ENCODE peak calls at places on chromosome 15, in seven cellular contexts. One of them, this sample, is unnamed.

GRCh38 chr15:94375997-94376396 is 144.6 kb downstream of the MCTP2 start:
- DNase-seq in activated B cell treated with CpG ODN at 0.5 μM for 24 hours: no peak
- DNase-seq in neural crest cell: no peak
- DNase-seq in cardiac fibroblast: no peak
- DNase-seq in cardiac muscle cell: no peak
- DNase-seq in glutamatergic neuron: no peak
- DNase-seq in left ventricle myocardium inferior: no peak
- DNase-seq in this sample: no peak

GRCh38 chr15:72590427-72590826 is 64.1 kb upstream of the GOLGA6B start:
- DNase-seq in left ventricle myocardium inferior: no peak
- DNase-seq in cardiac muscle cell: no peak
- DNase-seq in activated B cell treated with CpG ODN at 0.5 μM for 24 hours: no peak
- DNase-seq in cardiac fibroblast: no peak
- DNase-seq in neural crest cell: no peak
- DNase-seq in glutamatergic neuron: no peak
- DNase-seq in this sample: no peak

GRCh38 chr15:59501531-59502113 is 63.6 kb downstream of the FAM81A start:
- DNase-seq in left ventricle myocardium inferior: no peak
- DNase-seq in cardiac muscle cell: peak
- DNase-seq in glutamatergic neuron: peak
- DNase-seq in neural crest cell: peak
- DNase-seq in activated B cell treated with CpG ODN at 0.5 μM for 24 hours: no peak
- DNase-seq in cardiac fibroblast: peak
- DNase-seq in this sample: no peak

GRCh38 chr15:42279234-42279723 is 6.0 kb upstream of the TMEM87A start:
- DNase-seq in neural crest cell: no peak
- DNase-seq in glutamatergic neuron: no peak
- DNase-seq in activated B cell treated with CpG ODN at 0.5 μM for 24 hours: no peak
- DNase-seq in left ventricle myocardium inferior: no peak
- DNase-seq in cardiac fibroblast: no peak
- DNase-seq in cardiac muscle cell: peak
- DNase-seq in this sample: no peak

GRCh38 chr15:71294636-71295241 is 179.5 kb downstream of the THSD4 start:
- DNase-seq in neural crest cell: no peak
- DNase-seq in left ventricle myocardium inferior: no peak
- DNase-seq in activated B cell treated with CpG ODN at 0.5 μM for 24 hours: no peak
- DNase-seq in cardiac muscle cell: no peak
- DNase-seq in glutamatergic neuron: no peak
- DNase-seq in cardiac fibroblast: peak
- DNase-seq in this sample: no peak

GRCh38 chr15:88015228-88015860 is 241.2 kb downstream of the NTRK3 start:
- DNase-seq in activated B cell treated with CpG ODN at 0.5 μM for 24 hours: no peak
- DNase-seq in cardiac fibroblast: no peak
- DNase-seq in glutamatergic neuron: no peak
- DNase-seq in cardiac muscle cell: peak
- DNase-seq in neural crest cell: no peak
- DNase-seq in left ventricle myocardium inferior: peak
- DNase-seq in this sample: no peak

GRCh38 chr15:56243117-56243773 is 434 bp downstream of the RFX7 start:
- DNase-seq in left ventricle myocardium inferior: peak
- DNase-seq in glutamatergic neuron: peak
- DNase-seq in activated B cell treated with CpG ODN at 0.5 μM for 24 hours: peak
- DNase-seq in cardiac muscle cell: peak
- DNase-seq in neural crest cell: peak
- DNase-seq in cardiac fibroblast: peak
- DNase-seq in this sample: peak

GRCh38 chr15:31197497-31198414 is 96.2 kb upstream of the TRPM1 start:
- DNase-seq in activated B cell treated with CpG ODN at 0.5 μM for 24 hours: peak
- DNase-seq in left ventricle myocardium inferior: peak
- DNase-seq in cardiac fibroblast: peak
- DNase-seq in neural crest cell: no peak
- DNase-seq in cardiac muscle cell: peak
- DNase-seq in glutamatergic neuron: peak
- DNase-seq in this sample: no peak

GRCh38 chr15:51992953-51993352 is 21.4 kb upstream of the LEO1 start:
- DNase-seq in cardiac muscle cell: no peak
- DNase-seq in left ventricle myocardium inferior: no peak
- DNase-seq in activated B cell treated with CpG ODN at 0.5 μM for 24 hours: no peak
- DNase-seq in neural crest cell: no peak
- DNase-seq in glutamatergic neuron: no peak
- DNase-seq in cardiac fibroblast: peak
- DNase-seq in this sample: no peak

GRCh38 chr15:35495075-35495474 is 50.9 kb downstream of the DPH6 start:
- DNase-seq in left ventricle myocardium inferior: no peak
- DNase-seq in cardiac muscle cell: no peak
- DNase-seq in cardiac fibroblast: peak
- DNase-seq in neural crest cell: no peak
- DNase-seq in activated B cell treated with CpG ODN at 0.5 μM for 24 hours: no peak
- DNase-seq in glutamatergic neuron: no peak
- DNase-seq in this sample: no peak

GRCh38 chr15:61025746-61026256 is 203.3 kb downstream of the RORA start:
- DNase-seq in activated B cell treated with CpG ODN at 0.5 μM for 24 hours: no peak
- DNase-seq in cardiac fibroblast: no peak
- DNase-seq in cardiac muscle cell: no peak
- DNase-seq in neural crest cell: no peak
- DNase-seq in left ventricle myocardium inferior: no peak
- DNase-seq in glutamatergic neuron: no peak
- DNase-seq in this sample: no peak

GRCh38 chr15:52559583-52559982 is 9.2 kb downstream of the ARPP19 start:
- DNase-seq in glutamatergic neuron: no peak
- DNase-seq in cardiac fibroblast: peak
- DNase-seq in left ventricle myocardium inferior: no peak
- DNase-seq in cardiac muscle cell: no peak
- DNase-seq in activated B cell treated with CpG ODN at 0.5 μM for 24 hours: no peak
- DNase-seq in neural crest cell: no peak
- DNase-seq in this sample: no peak

GRCh38 chr15:61421938-61422337 is 192.8 kb upstream of the RORA start:
- DNase-seq in neural crest cell: no peak
- DNase-seq in cardiac fibroblast: no peak
- DNase-seq in activated B cell treated with CpG ODN at 0.5 μM for 24 hours: no peak
- DNase-seq in glutamatergic neuron: no peak
- DNase-seq in left ventricle myocardium inferior: no peak
- DNase-seq in cardiac muscle cell: no peak
- DNase-seq in this sample: no peak

GRCh38 chr15:25176991-25177954 is 222.5 kb downstream of the SNRPN start:
- DNase-seq in glutamatergic neuron: peak
- DNase-seq in cardiac muscle cell: no peak
- DNase-seq in activated B cell treated with CpG ODN at 0.5 μM for 24 hours: peak
- DNase-seq in neural crest cell: no peak
- DNase-seq in left ventricle myocardium inferior: peak
- DNase-seq in cardiac fibroblast: no peak
- DNase-seq in this sample: peak

GRCh38 chr15:67192185-67192584 is 62.3 kb downstream of the AAGAB start:
- DNase-seq in cardiac fibroblast: no peak
- DNase-seq in glutamatergic neuron: no peak
- DNase-seq in neural crest cell: no peak
- DNase-seq in activated B cell treated with CpG ODN at 0.5 μM for 24 hours: no peak
- DNase-seq in cardiac muscle cell: no peak
- DNase-seq in left ventricle myocardium inferior: no peak
- DNase-seq in this sample: no peak

GRCh38 chr15:89559865-89560264 is 15.4 kb upstream of the TICRR start:
- DNase-seq in activated B cell treated with CpG ODN at 0.5 μM for 24 hours: no peak
- DNase-seq in cardiac muscle cell: no peak
- DNase-seq in neural crest cell: no peak
- DNase-seq in cardiac fibroblast: no peak
- DNase-seq in left ventricle myocardium inferior: no peak
- DNase-seq in glutamatergic neuron: no peak
- DNase-seq in this sample: no peak

GRCh38 chr15:100457201-100457600 is 71.5 kb downstream of the CERS3 start:
- DNase-seq in activated B cell treated with CpG ODN at 0.5 μM for 24 hours: no peak
- DNase-seq in cardiac fibroblast: peak
- DNase-seq in left ventricle myocardium inferior: no peak
- DNase-seq in neural crest cell: no peak
- DNase-seq in glutamatergic neuron: no peak
- DNase-seq in cardiac muscle cell: peak
- DNase-seq in this sample: no peak

GRCh38 chr15:32824777-32825176 is 107.0 kb downstream of the GREM1 start:
- DNase-seq in activated B cell treated with CpG ODN at 0.5 μM for 24 hours: no peak
- DNase-seq in left ventricle myocardium inferior: no peak
- DNase-seq in cardiac fibroblast: peak
- DNase-seq in cardiac muscle cell: no peak
- DNase-seq in neural crest cell: no peak
- DNase-seq in glutamatergic neuron: no peak
- DNase-seq in this sample: no peak

GRCh38 chr15:89105147-89105546 is 16.9 kb downstream of the ABHD2 start:
- DNase-seq in neural crest cell: no peak
- DNase-seq in cardiac fibroblast: peak
- DNase-seq in cardiac muscle cell: no peak
- DNase-seq in glutamatergic neuron: no peak
- DNase-seq in left ventricle myocardium inferior: no peak
- DNase-seq in activated B cell treated with CpG ODN at 0.5 μM for 24 hours: no peak
- DNase-seq in this sample: no peak

GRCh38 chr15:34012461-34013028 is 26.5 kb downstream of the AVEN start:
- DNase-seq in left ventricle myocardium inferior: no peak
- DNase-seq in cardiac muscle cell: no peak
- DNase-seq in glutamatergic neuron: no peak
- DNase-seq in activated B cell treated with CpG ODN at 0.5 μM for 24 hours: no peak
- DNase-seq in neural crest cell: no peak
- DNase-seq in cardiac fibroblast: peak
- DNase-seq in this sample: no peak
- TF ChIP-seq CTCF in left ventricle myocardium inferior: no peak
- TF ChIP-seq CTCF in cardiac muscle cell: no peak
- TF ChIP-seq CTCF in glutamatergic neuron: no peak
- TF ChIP-seq CTCF in activated B cell treated with CpG ODN at 0.5 μM for 24 hours: no peak
- TF ChIP-seq CTCF in neural crest cell: no peak
- TF ChIP-seq CTCF in cardiac fibroblast: no peak
- TF ChIP-seq CTCF in this sample: no peak

GRCh38 chr15:69723404-69724097 is 270.9 kb downstream of the RPLP1 start:
- DNase-seq in left ventricle myocardium inferior: peak
- DNase-seq in cardiac fibroblast: no peak
- DNase-seq in glutamatergic neuron: no peak
- DNase-seq in activated B cell treated with CpG ODN at 0.5 μM for 24 hours: no peak
- DNase-seq in neural crest cell: no peak
- DNase-seq in cardiac muscle cell: peak
- DNase-seq in this sample: no peak
- TF ChIP-seq CTCF in left ventricle myocardium inferior: no peak
- TF ChIP-seq CTCF in cardiac fibroblast: peak
- TF ChIP-seq CTCF in glutamatergic neuron: no peak
- TF ChIP-seq CTCF in activated B cell treated with CpG ODN at 0.5 μM for 24 hours: no peak
- TF ChIP-seq CTCF in neural crest cell: no peak
- TF ChIP-seq CTCF in cardiac muscle cell: peak
- TF ChIP-seq CTCF in this sample: no peak

DNA sequence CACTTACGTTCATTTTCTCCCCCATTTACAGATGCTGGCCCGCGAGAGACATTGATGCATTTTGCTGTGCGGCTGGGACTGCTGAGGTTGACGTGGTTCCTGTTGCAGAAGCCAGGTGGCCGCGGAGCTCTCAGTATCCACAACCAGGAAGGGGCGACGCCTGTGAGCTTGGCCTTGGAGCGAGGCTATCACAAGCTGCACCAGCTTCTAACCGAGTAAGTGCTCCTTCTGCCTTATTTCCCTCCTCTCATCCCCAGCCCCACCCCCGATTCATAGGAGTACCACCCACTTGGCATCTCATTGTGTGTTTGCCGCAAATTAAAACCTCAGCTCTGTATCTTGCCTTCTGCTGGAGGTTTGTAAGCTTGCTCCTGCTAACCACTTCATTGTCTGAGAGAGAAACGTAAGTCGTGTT is 163.3 kb downstream of the AKAP13 start:
- DNase-seq in cardiac fibroblast: peak
- DNase-seq in activated B cell treated with CpG ODN at 0.5 μM for 24 hours: no peak
- DNase-seq in left ventricle myocardium inferior: peak
- DNase-seq in glutamatergic neuron: peak
- DNase-seq in neural crest cell: no peak
- DNase-seq in cardiac muscle cell: no peak
- DNase-seq in this sample: no peak
- TF ChIP-seq CTCF in cardiac fibroblast: peak
- TF ChIP-seq CTCF in activated B cell treated with CpG ODN at 0.5 μM for 24 hours: no peak
- TF ChIP-seq CTCF in left ventricle myocardium inferior: peak
- TF ChIP-seq CTCF in glutamatergic neuron: no peak
- TF ChIP-seq CTCF in neural crest cell: no peak
- TF ChIP-seq CTCF in cardiac muscle cell: no peak
- TF ChIP-seq CTCF in this sample: no peak

GRCh38 chr15:38853608-38854007 is 289.0 kb upstream of the RASGRP1 start:
- DNase-seq in neural crest cell: peak
- DNase-seq in cardiac muscle cell: peak
- DNase-seq in left ventricle myocardium inferior: no peak
- DNase-seq in glutamatergic neuron: peak
- DNase-seq in cardiac fibroblast: peak
- DNase-seq in activated B cell treated with CpG ODN at 0.5 μM for 24 hours: no peak
- DNase-seq in this sample: no peak
- TF ChIP-seq CTCF in neural crest cell: peak
- TF ChIP-seq CTCF in cardiac muscle cell: peak
- TF ChIP-seq CTCF in left ventricle myocardium inferior: peak
- TF ChIP-seq CTCF in glutamatergic neuron: no peak
- TF ChIP-seq CTCF in cardiac fibroblast: peak
- TF ChIP-seq CTCF in activated B cell treated with CpG ODN at 0.5 μM for 24 hours: no peak
- TF ChIP-seq CTCF in this sample: peak

GRCh38 chr15:90638963-90639362 is 78.2 kb upstream of the BLM start:
- DNase-seq in glutamatergic neuron: no peak
- DNase-seq in left ventricle myocardium inferior: no peak
- DNase-seq in cardiac fibroblast: no peak
- DNase-seq in cardiac muscle cell: no peak
- DNase-seq in neural crest cell: no peak
- DNase-seq in activated B cell treated with CpG ODN at 0.5 μM for 24 hours: no peak
- DNase-seq in this sample: no peak
- TF ChIP-seq CTCF in glutamatergic neuron: no peak
- TF ChIP-seq CTCF in left ventricle myocardium inferior: no peak
- TF ChIP-seq CTCF in cardiac fibroblast: no peak
- TF ChIP-seq CTCF in cardiac muscle cell: no peak
- TF ChIP-seq CTCF in neural crest cell: no peak
- TF ChIP-seq CTCF in activated B cell treated with CpG ODN at 0.5 μM for 24 hours: no peak
- TF ChIP-seq CTCF in this sample: peak

GRCh38 chr15:78768096-78768495 is 43.2 kb downstream of the ADAMTS7 start:
- DNase-seq in neural crest cell: no peak
- DNase-seq in cardiac muscle cell: no peak
- DNase-seq in cardiac fibroblast: no peak
- DNase-seq in glutamatergic neuron: no peak
- DNase-seq in activated B cell treated with CpG ODN at 0.5 μM for 24 hours: no peak
- DNase-seq in left ventricle myocardium inferior: no peak
- DNase-seq in this sample: no peak
- TF ChIP-seq CTCF in neural crest cell: no peak
- TF ChIP-seq CTCF in cardiac muscle cell: no peak
- TF ChIP-seq CTCF in cardiac fibroblast: no peak
- TF ChIP-seq CTCF in glutamatergic neuron: no peak
- TF ChIP-seq CTCF in activated B cell treated with CpG ODN at 0.5 μM for 24 hours: no peak
- TF ChIP-seq CTCF in left ventricle myocardium inferior: no peak
- TF ChIP-seq CTCF in this sample: no peak

GRCh38 chr15:77126516-77126915 is 55.6 kb upstream of the TSPAN3 start:
- DNase-seq in cardiac fibroblast: no peak
- DNase-seq in left ventricle myocardium inferior: no peak
- DNase-seq in cardiac muscle cell: no peak
- DNase-seq in activated B cell treated with CpG ODN at 0.5 μM for 24 hours: no peak
- DNase-seq in neural crest cell: no peak
- DNase-seq in glutamatergic neuron: no peak
- DNase-seq in this sample: no peak
- TF ChIP-seq CTCF in cardiac fibroblast: no peak
- TF ChIP-seq CTCF in left ventricle myocardium inferior: no peak
- TF ChIP-seq CTCF in cardiac muscle cell: no peak
- TF ChIP-seq CTCF in activated B cell treated with CpG ODN at 0.5 μM for 24 hours: no peak
- TF ChIP-seq CTCF in neural crest cell: no peak
- TF ChIP-seq CTCF in glutamatergic neuron: no peak
- TF ChIP-seq CTCF in this sample: no peak

This sample was measured in D721Med.